ENCODE peak calls at places on chromosome 21, in nine cellular contexts. One of them, this sample, is unnamed.

GRCh38 chr21:29075706-29076447 is 2.4 kb upstream of the CCT8 start:
- DNase-seq in uterus: no peak
- DNase-seq in CD4-positive, alpha-beta T cell: no peak
- DNase-seq in left lung: no peak
- DNase-seq in fibroblast of mammary gland: peak
- DNase-seq in natural killer cell: no peak
- DNase-seq in tibial nerve: no peak
- DNase-seq in mammary epithelial cell: peak
- DNase-seq in astrocyte of the spinal cord: no peak
- DNase-seq in this sample: no peak

GRCh38 chr21:32475162-32475812 is 62.8 kb downstream of the EVA1C start:
- DNase-seq in uterus: no peak
- DNase-seq in CD4-positive, alpha-beta T cell: no peak
- DNase-seq in left lung: no peak
- DNase-seq in fibroblast of mammary gland: peak
- DNase-seq in natural killer cell: no peak
- DNase-seq in tibial nerve: no peak
- DNase-seq in mammary epithelial cell: no peak
- DNase-seq in astrocyte of the spinal cord: peak
- DNase-seq in this sample: no peak

GRCh38 chr21:35053356-35054096 is 4.4 kb upstream of the RUNX1 start:
- DNase-seq in uterus: no peak
- DNase-seq in CD4-positive, alpha-beta T cell: no peak
- DNase-seq in left lung: no peak
- DNase-seq in fibroblast of mammary gland: no peak
- DNase-seq in natural killer cell: no peak
- DNase-seq in tibial nerve: no peak
- DNase-seq in mammary epithelial cell: no peak
- DNase-seq in astrocyte of the spinal cord: no peak
- DNase-seq in this sample: no peak

GRCh38 chr21:15254111-15254510 is 189.3 kb upstream of the NRIP1 start:
- DNase-seq in uterus: no peak
- DNase-seq in CD4-positive, alpha-beta T cell: no peak
- DNase-seq in left lung: no peak
- DNase-seq in fibroblast of mammary gland: no peak
- DNase-seq in natural killer cell: no peak
- DNase-seq in tibial nerve: no peak
- DNase-seq in mammary epithelial cell: no peak
- DNase-seq in astrocyte of the spinal cord: no peak
- DNase-seq in this sample: no peak

GRCh38 chr21:27831821-27832569 is 865.1 kb upstream of the ADAMTS5 start:
- DNase-seq in uterus: no peak
- DNase-seq in CD4-positive, alpha-beta T cell: no peak
- DNase-seq in left lung: no peak
- DNase-seq in fibroblast of mammary gland: peak
- DNase-seq in natural killer cell: no peak
- DNase-seq in tibial nerve: no peak
- DNase-seq in mammary epithelial cell: no peak
- DNase-seq in astrocyte of the spinal cord: peak
- DNase-seq in this sample: no peak

GRCh38 chr21:36209626-36210171 is 53.1 kb downstream of the DOP1B start:
- DNase-seq in uterus: no peak
- DNase-seq in CD4-positive, alpha-beta T cell: peak
- DNase-seq in left lung: no peak
- DNase-seq in fibroblast of mammary gland: peak
- DNase-seq in natural killer cell: no peak
- DNase-seq in tibial nerve: peak
- DNase-seq in mammary epithelial cell: peak
- DNase-seq in astrocyte of the spinal cord: peak
- DNase-seq in this sample: no peak

GRCh38 chr21:33121715-33122475 is 52.0 kb downstream of the OLIG1 start:
- DNase-seq in uterus: no peak
- DNase-seq in CD4-positive, alpha-beta T cell: no peak
- DNase-seq in left lung: no peak
- DNase-seq in fibroblast of mammary gland: peak
- DNase-seq in natural killer cell: no peak
- DNase-seq in tibial nerve: no peak
- DNase-seq in mammary epithelial cell: peak
- DNase-seq in astrocyte of the spinal cord: peak
- DNase-seq in this sample: no peak

GRCh38 chr21:18832950-18833349 is 429.4 kb upstream of the TMPRSS15 start:
- DNase-seq in uterus: no peak
- DNase-seq in CD4-positive, alpha-beta T cell: no peak
- DNase-seq in left lung: no peak
- DNase-seq in fibroblast of mammary gland: no peak
- DNase-seq in natural killer cell: no peak
- DNase-seq in tibial nerve: no peak
- DNase-seq in mammary epithelial cell: peak
- DNase-seq in astrocyte of the spinal cord: peak
- DNase-seq in this sample: no peak

GRCh38 chr21:39141502-39141901 is 41.7 kb downstream of the PSMG1 start:
- DNase-seq in uterus: no peak
- DNase-seq in CD4-positive, alpha-beta T cell: no peak
- DNase-seq in left lung: no peak
- DNase-seq in fibroblast of mammary gland: peak
- DNase-seq in natural killer cell: no peak
- DNase-seq in tibial nerve: no peak
- DNase-seq in mammary epithelial cell: no peak
- DNase-seq in astrocyte of the spinal cord: peak
- DNase-seq in this sample: no peak

GRCh38 chr21:34534522-34534921 is 22.5 kb upstream of the KCNE1 start:
- DNase-seq in uterus: no peak
- DNase-seq in CD4-positive, alpha-beta T cell: no peak
- DNase-seq in left lung: no peak
- DNase-seq in fibroblast of mammary gland: peak
- DNase-seq in natural killer cell: no peak
- DNase-seq in tibial nerve: no peak
- DNase-seq in mammary epithelial cell: no peak
- DNase-seq in astrocyte of the spinal cord: peak
- DNase-seq in this sample: peak

GRCh38 chr21:38933731-38934130 is 128.0 kb downstream of the ETS2 start:
- DNase-seq in uterus: no peak
- DNase-seq in CD4-positive, alpha-beta T cell: no peak
- DNase-seq in left lung: no peak
- DNase-seq in fibroblast of mammary gland: no peak
- DNase-seq in natural killer cell: no peak
- DNase-seq in tibial nerve: no peak
- DNase-seq in mammary epithelial cell: no peak
- DNase-seq in astrocyte of the spinal cord: no peak
- DNase-seq in this sample: no peak

GRCh38 chr21:15122241-15122640 is 57.4 kb upstream of the NRIP1 start:
- DNase-seq in uterus: no peak
- DNase-seq in CD4-positive, alpha-beta T cell: no peak
- DNase-seq in left lung: no peak
- DNase-seq in fibroblast of mammary gland: peak
- DNase-seq in natural killer cell: no peak
- DNase-seq in tibial nerve: no peak
- DNase-seq in mammary epithelial cell: no peak
- DNase-seq in astrocyte of the spinal cord: peak
- DNase-seq in this sample: no peak

GRCh38 chr21:40139636-40140035 is 272.4 kb downstream of the PCP4 start:
- DNase-seq in uterus: no peak
- DNase-seq in CD4-positive, alpha-beta T cell: no peak
- DNase-seq in left lung: no peak
- DNase-seq in fibroblast of mammary gland: no peak
- DNase-seq in natural killer cell: no peak
- DNase-seq in tibial nerve: no peak
- DNase-seq in mammary epithelial cell: no peak
- DNase-seq in astrocyte of the spinal cord: no peak
- DNase-seq in this sample: no peak

GRCh38 chr21:37467082-37467481 is 100.5 kb downstream of the DYRK1A start:
- DNase-seq in uterus: no peak
- DNase-seq in CD4-positive, alpha-beta T cell: no peak
- DNase-seq in left lung: no peak
- DNase-seq in fibroblast of mammary gland: no peak
- DNase-seq in natural killer cell: no peak
- DNase-seq in tibial nerve: no peak
- DNase-seq in mammary epithelial cell: no peak
- DNase-seq in astrocyte of the spinal cord: no peak
- DNase-seq in this sample: no peak
- TF ChIP-seq CTCF in uterus: no peak
- TF ChIP-seq CTCF in CD4-positive, alpha-beta T cell: no peak
- TF ChIP-seq CTCF in left lung: no peak
- TF ChIP-seq CTCF in fibroblast of mammary gland: no peak
- TF ChIP-seq CTCF in natural killer cell: no peak
- TF ChIP-seq CTCF in tibial nerve: no peak
- TF ChIP-seq CTCF in mammary epithelial cell: no peak
- TF ChIP-seq CTCF in astrocyte of the spinal cord: no peak
- TF ChIP-seq CTCF in this sample: no peak

DNA sequence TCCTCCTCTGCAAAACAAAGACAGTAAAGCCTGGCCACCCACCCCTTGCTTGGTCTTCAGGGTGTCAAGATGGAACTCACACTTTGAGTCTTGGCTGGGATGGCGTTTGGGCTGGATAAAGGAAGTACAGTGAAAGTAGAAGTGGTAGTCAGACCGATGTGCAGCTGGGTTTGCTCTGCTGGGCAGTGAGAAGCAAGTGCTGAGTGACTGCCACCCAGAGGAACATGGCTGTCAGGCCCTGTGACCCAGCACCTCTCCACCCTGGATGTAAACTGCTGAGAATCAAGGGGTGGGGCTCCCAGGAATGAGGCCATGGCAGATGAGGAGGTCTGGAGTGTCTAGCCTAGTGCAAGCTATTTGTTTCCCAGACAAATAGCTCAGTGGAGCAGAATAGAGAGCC is 51.2 kb downstream of the POFUT2 start:
- DNase-seq in uterus: no peak
- DNase-seq in CD4-positive, alpha-beta T cell: no peak
- DNase-seq in left lung: no peak
- DNase-seq in fibroblast of mammary gland: no peak
- DNase-seq in natural killer cell: no peak
- DNase-seq in tibial nerve: no peak
- DNase-seq in mammary epithelial cell: no peak
- DNase-seq in astrocyte of the spinal cord: no peak
- DNase-seq in this sample: no peak
- TF ChIP-seq CTCF in uterus: no peak
- TF ChIP-seq CTCF in CD4-positive, alpha-beta T cell: no peak
- TF ChIP-seq CTCF in left lung: no peak
- TF ChIP-seq CTCF in fibroblast of mammary gland: no peak
- TF ChIP-seq CTCF in natural killer cell: no peak
- TF ChIP-seq CTCF in tibial nerve: no peak
- TF ChIP-seq CTCF in mammary epithelial cell: no peak
- TF ChIP-seq CTCF in astrocyte of the spinal cord: no peak
- TF ChIP-seq CTCF in this sample: no peak

GRCh38 chr21:43775795-43776430 is at the start of gene CSTB:
- DNase-seq in uterus: peak
- DNase-seq in CD4-positive, alpha-beta T cell: peak
- DNase-seq in left lung: peak
- DNase-seq in fibroblast of mammary gland: no peak
- DNase-seq in natural killer cell: peak
- DNase-seq in tibial nerve: peak
- DNase-seq in mammary epithelial cell: peak
- DNase-seq in astrocyte of the spinal cord: peak
- DNase-seq in this sample: peak
- TF ChIP-seq CTCF in uterus: no peak
- TF ChIP-seq CTCF in CD4-positive, alpha-beta T cell: no peak
- TF ChIP-seq CTCF in left lung: no peak
- TF ChIP-seq CTCF in fibroblast of mammary gland: no peak
- TF ChIP-seq CTCF in natural killer cell: no peak
- TF ChIP-seq CTCF in tibial nerve: no peak
- TF ChIP-seq CTCF in mammary epithelial cell: no peak
- TF ChIP-seq CTCF in astrocyte of the spinal cord: no peak
- TF ChIP-seq CTCF in this sample: no peak

GRCh38 chr21:43315244-43316137 is 111.4 kb downstream of the SIK1 start:
- DNase-seq in uterus: no peak
- DNase-seq in CD4-positive, alpha-beta T cell: peak
- DNase-seq in left lung: peak
- DNase-seq in fibroblast of mammary gland: no peak
- DNase-seq in natural killer cell: no peak
- DNase-seq in tibial nerve: no peak
- DNase-seq in mammary epithelial cell: no peak
- DNase-seq in astrocyte of the spinal cord: no peak
- DNase-seq in this sample: no peak
- TF ChIP-seq CTCF in uterus: no peak
- TF ChIP-seq CTCF in CD4-positive, alpha-beta T cell: no peak
- TF ChIP-seq CTCF in left lung: no peak
- TF ChIP-seq CTCF in fibroblast of mammary gland: peak
- TF ChIP-seq CTCF in natural killer cell: peak
- TF ChIP-seq CTCF in tibial nerve: no peak
- TF ChIP-seq CTCF in mammary epithelial cell: no peak
- TF ChIP-seq CTCF in astrocyte of the spinal cord: no peak
- TF ChIP-seq CTCF in this sample: peak

GRCh38 chr21:23881783-23882182 is 1725.5 kb downstream of the MRPL39 start:
- DNase-seq in uterus: no peak
- DNase-seq in CD4-positive, alpha-beta T cell: no peak
- DNase-seq in left lung: no peak
- DNase-seq in fibroblast of mammary gland: no peak
- DNase-seq in natural killer cell: no peak
- DNase-seq in tibial nerve: no peak
- DNase-seq in mammary epithelial cell: no peak
- DNase-seq in astrocyte of the spinal cord: no peak
- DNase-seq in this sample: no peak

GRCh38 chr21:23874271-23874670 is 1733.0 kb downstream of the MRPL39 start:
- DNase-seq in uterus: no peak
- DNase-seq in CD4-positive, alpha-beta T cell: no peak
- DNase-seq in left lung: no peak
- DNase-seq in fibroblast of mammary gland: no peak
- DNase-seq in natural killer cell: no peak
- DNase-seq in tibial nerve: no peak
- DNase-seq in mammary epithelial cell: no peak
- DNase-seq in astrocyte of the spinal cord: no peak
- DNase-seq in this sample: no peak

DNA sequence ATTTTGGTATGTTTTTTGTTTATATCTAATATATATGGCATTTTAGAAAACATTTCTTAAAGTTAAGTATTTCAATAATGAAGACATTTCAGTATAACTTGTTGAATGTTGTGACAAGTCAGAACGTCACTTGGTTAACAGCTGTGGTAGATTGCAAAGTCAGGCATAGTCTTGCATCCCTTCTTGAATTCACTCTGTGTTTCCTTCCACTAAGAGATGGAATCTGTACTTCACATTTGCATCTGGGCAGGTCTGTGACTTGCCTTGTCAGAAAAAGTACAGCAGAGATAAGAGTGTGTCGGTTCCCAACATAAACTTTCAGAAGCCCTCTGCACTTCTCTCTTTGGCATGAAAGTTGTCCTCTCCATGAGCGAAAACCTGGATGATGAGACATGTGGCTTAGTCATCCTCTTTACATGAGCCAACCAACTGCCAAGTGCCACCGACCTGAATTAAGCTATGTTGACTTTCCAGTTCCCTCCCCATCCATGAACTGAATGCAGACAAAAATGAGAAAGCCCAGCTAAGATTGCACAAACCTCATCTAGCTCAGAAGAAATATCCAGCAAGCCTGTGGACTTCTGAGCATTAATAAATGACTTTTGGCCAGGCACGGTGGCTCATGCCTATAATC is 1730.2 kb downstream of the MRPL39 start:
- DNase-seq in uterus: no peak
- DNase-seq in CD4-positive, alpha-beta T cell: no peak
- DNase-seq in left lung: no peak
- DNase-seq in fibroblast of mammary gland: no peak
- DNase-seq in natural killer cell: no peak
- DNase-seq in tibial nerve: no peak
- DNase-seq in mammary epithelial cell: no peak
- DNase-seq in astrocyte of the spinal cord: no peak
- DNase-seq in this sample: no peak
- TF ChIP-seq CTCF in uterus: no peak
- TF ChIP-seq CTCF in CD4-positive, alpha-beta T cell: no peak
- TF ChIP-seq CTCF in left lung: no peak
- TF ChIP-seq CTCF in fibroblast of mammary gland: no peak
- TF ChIP-seq CTCF in natural killer cell: no peak
- TF ChIP-seq CTCF in tibial nerve: no peak
- TF ChIP-seq CTCF in mammary epithelial cell: no peak
- TF ChIP-seq CTCF in astrocyte of the spinal cord: no peak
- TF ChIP-seq CTCF in this sample: no peak